ENCODE peak calls at places on chromosomes 11 and 22, in five cellular contexts. B, E, I, N and M are unnamed samples.
A peak's percentile ranks its signal among the peaks of the same experiment; 100 is the strongest.

GRCh38 chr11:128198206-128198605 is 389.2 kb downstream of the ETS1 start:
- DNase-seq in E (no peak), B (no peak), N (no peak), I (peak; percentile 43), M (no peak)

GRCh38 chr22:48433647-48434046 is 1394.0 kb downstream of the BRD1 start:
- DNase-seq in E (no peak), B (no peak), I (no peak), N (no peak), M (no peak)

GRCh38 chr11:26950260-26950719 is 43.6 kb upstream of the FIBIN start:
- DNase-seq in B (no peak), N (peak; percentile 71), I (peak; percentile 81), E (peak; percentile 31), M (no peak)

GRCh38 chr22:48894064-48894671 is 933.5 kb downstream of the BRD1 start:
- DNase-seq in I (no peak), B (no peak), N (no peak), E (no peak), M (no peak)

GRCh38 chr11:32005786-32006406 is 85.0 kb upstream of the RCN1 start:
- DNase-seq in E (no peak), B (peak; percentile 76), N (peak; percentile 41), I (no peak), M (no peak)

GRCh38 chr11:67439321-67440228 is 2.1 kb upstream of the PTPRCAP start:
- DNase-seq in N (peak; percentile 10), E (no peak), I (no peak), B (peak; percentile 36), M (peak; percentile 32)

GRCh38 chr11:43732225-43732624 is 51.7 kb downstream of the HSD17B12 start:
- DNase-seq in B (no peak), I (no peak), N (no peak), E (no peak), M (no peak)

GRCh38 chr11:67691149-67691548 is 16.7 kb upstream of the ALDH3B2 start:
- DNase-seq in B (peak; percentile 29), I (no peak), E (no peak), N (no peak), M (no peak)

GRCh38 chr22:19463491-19464469 is 15.2 kb downstream of the UFD1 start:
- DNase-seq in N (peak; percentile 9), B (no peak), I (no peak), E (no peak), M (no peak)

GRCh38 chr11:35003658-35004057 is 87.2 kb downstream of the PDHX start:
- DNase-seq in N (peak; percentile 31), I (no peak), B (peak; percentile 63), E (no peak), M (no peak)

GRCh38 chr11:113947989-113948388 is 26.9 kb upstream of the HTR3A start:
- DNase-seq in B (no peak), N (no peak), I (no peak), E (no peak), M (no peak)

GRCh38 chr22:18905540-18906409 is at the start of gene DGCR6:
- DNase-seq in I (no peak), B (no peak), E (no peak), N (no peak), M (no peak)

GRCh38 chr11:120296554-120296953 is 28.5 kb upstream of the TLCD5 start:
- DNase-seq in E (no peak), N (no peak), I (no peak), B (no peak), M (no peak)

GRCh38 chr11:69538840-69539239 is 57.4 kb downstream of the LINC01488 start:
- DNase-seq in N (no peak), E (no peak), I (no peak), B (no peak), M (no peak)

GRCh38 chr11:58628446-58628845 is 6.0 kb downstream of the CNTF start:
- DNase-seq in B (no peak), E (no peak), N (peak; percentile 55), I (no peak), M (no peak)

GRCh38 chr22:30822216-30823014 is 127.7 kb downstream of the OSBP2 start:
- DNase-seq in I (no peak), B (no peak), N (no peak), E (no peak), M (no peak)

GRCh38 chr22:30824096-30824495 is 129.4 kb downstream of the OSBP2 start:
- DNase-seq in E (no peak), B (no peak), I (no peak), N (no peak), M (no peak)

GRCh38 chr22:30821863-30822215 is 127.2 kb downstream of the OSBP2 start:
- DNase-seq in N (no peak), B (no peak), E (no peak), I (no peak), M (no peak)

GRCh38 chr22:30821381-30821780 is 126.7 kb downstream of the OSBP2 start:
- DNase-seq in E (no peak), I (no peak), B (no peak), N (no peak), M (no peak)

GRCh38 chr22:30823015-30823370 is 128.3 kb downstream of the OSBP2 start:
- DNase-seq in E (no peak), N (no peak), B (peak; percentile 47), I (no peak), M (no peak)
- H3K4me3 ChIP-seq in E (no peak overlapping the region), N (no peak overlapping the region), B (peak overlapping the region; percentile 67), I (no peak overlapping the region), M (no peak overlapping the region)

GRCh38 chr11:82733444-82734119 is at the start of gene FAM181B:
- DNase-seq in B (no peak), E (no peak), N (peak; percentile 25), I (peak; percentile 13), M (no peak)

GRCh38 chr11:82732348-82732733 is 1.3 kb downstream of the FAM181B start:
- DNase-seq in I (no peak), E (no peak), N (no peak), B (no peak), M (no peak)

GRCh38 chr11:82731691-82732277 is 1.9 kb downstream of the FAM181B start:
- DNase-seq in B (no peak), N (no peak), I (no peak), E (no peak), M (no peak)

GRCh38 chr11:82734120-82734479 is 436 bp upstream of the FAM181B start:
- DNase-seq in I (no peak), N (no peak), E (no peak), B (no peak), M (no peak)

DNA sequence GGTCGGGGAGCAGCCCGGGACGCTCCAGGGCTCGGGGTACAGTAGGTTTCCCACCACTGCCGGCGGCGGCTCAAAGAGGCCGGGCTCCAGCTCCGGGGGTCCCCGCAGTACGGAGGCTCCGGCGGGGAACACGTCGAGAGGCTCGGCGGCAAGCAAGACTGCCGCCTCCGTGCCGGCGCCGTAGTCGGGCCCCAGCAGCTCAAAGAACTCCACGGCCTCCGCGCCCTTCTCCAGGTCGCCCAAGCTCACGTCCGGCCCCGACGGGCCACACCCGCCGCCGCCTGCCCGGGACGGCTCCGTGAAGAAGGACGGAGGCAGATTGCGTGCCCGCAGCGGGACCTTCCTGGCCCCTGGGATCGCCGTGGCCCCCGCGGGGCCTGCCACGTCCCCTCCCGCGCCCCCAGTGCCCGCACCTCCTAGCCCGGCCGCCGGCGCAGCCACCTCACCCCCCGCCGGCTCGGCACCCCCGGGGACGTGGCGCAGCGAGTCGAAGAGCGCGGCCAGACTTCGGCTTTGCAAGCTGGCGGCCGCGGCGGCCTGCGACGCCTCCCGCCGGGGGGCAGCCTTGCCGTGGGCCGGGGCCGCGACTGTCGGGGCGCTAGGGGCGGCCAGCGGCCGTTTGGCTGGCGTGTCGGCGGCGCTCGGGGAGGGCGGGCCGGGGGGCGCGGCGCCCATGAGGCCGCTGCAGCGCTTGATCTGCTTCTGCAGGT is 775 bp downstream of the FAM181B start:
- DNase-seq in I (no peak), E (no peak), B (no peak), N (no peak), M (no peak)
- H3K4me3 ChIP-seq in I (peak overlapping the region; percentile 28), E (peak overlapping the region; percentile 44), B (peak overlapping the region; percentile 45), N (peak overlapping the region; percentile 33), M (no peak overlapping the region)

GRCh38 chr11:13462311-13462927 is 603 bp downstream of the BTBD10 start:
- DNase-seq in E (peak; percentile 62), B (peak; percentile 72), I (peak; percentile 28), N (peak; percentile 23), M (peak; percentile 32)

GRCh38 chr11:13465909-13466371 is 2.9 kb upstream of the BTBD10 start:
- DNase-seq in E (no peak), B (peak; percentile 64), I (peak; percentile 71), N (peak; percentile 52), M (peak; percentile 22)

GRCh38 chr11:13463779-13464290 is 813 bp upstream of the BTBD10 start:
- DNase-seq in N (no peak), E (no peak), B (no peak), I (no peak), M (no peak)

GRCh38 chr11:13462928-13463778 is at the start of gene BTBD10:
- DNase-seq in B (peak; percentile 97), N (peak; percentile 96), E (peak; percentile 93), I (peak; percentile 94), M (peak; percentile 91)

DNA sequence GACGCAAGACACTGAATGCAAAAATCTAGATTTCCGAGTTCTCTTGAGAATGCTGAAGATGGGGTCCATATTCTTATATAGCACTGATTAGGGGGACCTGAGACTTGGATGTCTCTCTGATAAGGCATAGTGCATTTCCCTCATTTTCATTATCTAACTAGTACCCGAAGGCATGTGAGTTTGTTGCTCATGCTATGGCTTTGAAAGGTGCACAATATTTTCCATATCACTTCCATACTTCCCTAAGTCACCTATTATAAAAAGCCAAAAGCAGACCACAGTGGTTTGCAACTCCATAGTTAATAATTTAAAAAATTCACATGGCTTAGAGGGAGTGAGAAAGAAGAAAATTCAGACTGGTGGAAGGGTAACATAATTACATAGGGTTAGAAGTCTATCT is 1.7 kb downstream of the BTBD10 start:
- DNase-seq in B (no peak), I (no peak), N (no peak), E (no peak), M (no peak)
- H3K4me3 ChIP-seq in B (peak overlapping the region; percentile 92), I (no peak overlapping the region), N (no peak overlapping the region), E (no peak overlapping the region), M (no peak overlapping the region)

GRCh38 chr22:23825246-23825905 is 13.4 kb downstream of the DERL3 start:
- DNase-seq in N (no peak), B (no peak), I (no peak), E (no peak), M (no peak)
- H3K4me3 ChIP-seq in N (no peak overlapping the region), B (no peak overlapping the region), I (no peak overlapping the region), E (no peak overlapping the region), M (no peak overlapping the region)

DNA sequence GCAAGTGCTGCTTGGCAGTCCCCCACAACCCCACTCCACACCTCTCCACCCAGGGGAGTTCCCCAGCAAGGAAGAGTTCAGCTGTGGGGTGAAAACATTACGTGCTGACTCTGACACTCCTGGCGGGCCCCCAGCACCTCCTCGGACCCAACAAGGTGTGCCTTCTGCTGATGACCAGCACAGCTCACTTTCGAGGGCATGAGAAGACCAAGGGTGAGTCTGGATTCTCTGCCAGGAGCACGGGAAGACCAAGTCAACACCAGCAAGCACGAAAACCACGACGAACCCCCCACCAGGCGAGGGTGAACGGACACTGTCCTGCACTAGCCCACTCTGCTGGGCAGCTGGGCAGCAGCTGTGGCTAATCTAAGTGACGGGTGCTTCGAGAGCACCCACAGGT is 1.4 kb downstream of the ALG12 start:
- DNase-seq in B (no peak), N (no peak), E (no peak), I (no peak), M (no peak)
- H3K4me3 ChIP-seq in B (peak overlapping the region; percentile 78), N (no peak overlapping the region), E (no peak overlapping the region), I (no peak overlapping the region), M (no peak overlapping the region)

GRCh38 chr11:103862049-103862826 is 174.2 kb upstream of the DDI1 start:
- DNase-seq in N (no peak), I (no peak), E (no peak), B (no peak), M (no peak)
- H3K4me3 ChIP-seq in N (no peak overlapping the region), I (no peak overlapping the region), E (no peak overlapping the region), B (no peak overlapping the region), M (no peak overlapping the region)